ENCODE peak calls at places on chromosomes 11 and 22, in nine cellular contexts. J is A549, X is GM12878, W is endothelial cell of umbilical vein, P is HCT116, E is H1, K is SK-N-SH, S is HepG2, Y is K562. B is an unnamed sample.

GRCh38 chr11:69003301-69003865 is 9.7 kb downstream of the MRGPRF start:
- DNase-seq in J (no peak), X (no peak), W (no peak), P (no peak), E (no peak), K (no peak), S (no peak), Y (no peak), B (no peak)

GRCh38 chr11:9037046-9037780 is 33.4 kb upstream of the NRIP3 start:
- DNase-seq in J (no peak), X (no peak), W (no peak), P (no peak), E (no peak), K (no peak), S (no peak), Y (no peak), B (no peak)

GRCh38 chr11:128776088-128776433 is 82.2 kb downstream of the FLI1 start:
- DNase-seq in J (no peak), X (no peak), W (no peak), P (no peak), E (no peak), K (no peak), S (no peak), Y (no peak), B (no peak)

GRCh38 chr11:77126861-77127673 is 979 bp upstream of the MYO7A start:
- DNase-seq in J (peak), X (no peak), W (peak), P (no peak), E (peak), K (peak), S (no peak), Y (peak), B (peak)

GRCh38 chr11:44140805-44141204 is 45.3 kb downstream of the EXT2 start:
- DNase-seq in J (no peak), X (no peak), W (no peak), P (no peak), E (no peak), K (no peak), S (no peak), Y (no peak), B (no peak)

GRCh38 chr11:95296165-95296564 is 65.2 kb upstream of the SESN3 start:
- DNase-seq in J (no peak), X (no peak), W (no peak), P (no peak), E (no peak), K (peak), S (no peak), Y (no peak), B (peak)

GRCh38 chr11:72762641-72763304 is 10.6 kb upstream of the ARAP1 start:
- DNase-seq in J (no peak), X (no peak), W (no peak), P (no peak), E (no peak), K (no peak), S (no peak), Y (no peak), B (no peak)

GRCh38 chr11:44982496-44983062 is 31.9 kb upstream of the TP53I11 start:
- DNase-seq in J (no peak), X (no peak), W (no peak), P (no peak), E (no peak), K (no peak), S (no peak), Y (no peak), B (no peak)

GRCh38 chr11:72975778-72976520 is 161.7 kb downstream of the ATG16L2 start:
- DNase-seq in J (no peak), X (no peak), W (no peak), P (no peak), E (no peak), K (no peak), S (peak), Y (no peak), B (peak)

GRCh38 chr11:33266418-33267215 is 9.4 kb downstream of the HIPK3 start:
- DNase-seq in J (no peak), X (no peak), W (no peak), P (no peak), E (no peak), K (no peak), S (peak), Y (no peak), B (peak)

GRCh38 chr11:12158926-12159325 is 48.5 kb downstream of the MICAL2 start:
- DNase-seq in J (no peak), X (no peak), W (no peak), P (no peak), E (no peak), K (no peak), S (no peak), Y (peak), B (no peak)

GRCh38 chr11:12160231-12160630 is 49.8 kb downstream of the MICAL2 start:
- DNase-seq in J (no peak), X (no peak), W (no peak), P (no peak), E (no peak), K (no peak), S (no peak), Y (no peak), B (no peak)

GRCh38 chr11:12161137-12161536 is 50.7 kb downstream of the MICAL2 start:
- DNase-seq in J (no peak), X (no peak), W (no peak), P (no peak), E (no peak), K (no peak), S (no peak), Y (no peak), B (no peak)

GRCh38 chr11:12160680-12161079 is 50.3 kb downstream of the MICAL2 start:
- DNase-seq in J (no peak), X (no peak), W (no peak), P (no peak), E (no peak), K (no peak), S (no peak), Y (no peak), B (no peak)

DNA sequence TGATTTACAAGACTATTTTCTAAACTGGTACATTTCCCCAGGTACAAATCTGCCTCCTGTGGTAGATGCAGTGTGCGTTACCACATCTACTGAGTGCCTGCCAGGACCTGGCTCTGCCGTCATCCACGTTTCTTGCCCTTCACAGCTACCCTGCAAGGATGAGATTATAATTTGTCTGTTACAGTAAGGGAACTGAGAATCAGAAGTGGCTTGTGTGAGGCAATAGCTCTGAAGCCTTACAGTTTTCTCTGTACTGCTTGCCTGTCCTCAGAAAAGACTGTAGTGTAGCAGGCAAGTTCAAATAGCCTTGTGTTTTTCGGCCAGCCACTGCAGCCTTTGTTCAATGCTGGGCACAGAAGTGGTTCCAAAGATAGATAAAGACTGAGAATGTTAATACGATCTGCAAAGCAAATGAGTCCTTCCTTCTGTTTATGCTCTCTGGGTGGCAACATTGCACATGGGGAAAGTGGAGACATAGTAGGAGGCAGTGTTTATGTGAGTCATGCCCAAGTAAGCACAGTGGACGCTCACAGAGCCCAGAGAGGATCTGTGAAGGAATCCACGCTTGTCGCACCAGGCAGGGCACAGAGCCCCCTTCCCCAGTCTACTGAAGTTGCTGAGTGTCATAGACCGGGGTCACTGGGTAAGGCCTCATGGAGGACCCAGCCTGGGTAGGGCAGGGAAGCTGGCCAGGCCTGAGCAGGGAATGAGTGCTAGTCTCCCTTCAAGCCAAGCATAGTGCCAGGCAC is 49.1 kb downstream of the MICAL2 start:
- DNase-seq in J (peak), X (no peak), W (peak), P (no peak), E (no peak), K (no peak), S (no peak), Y (no peak), B (peak)
- H3K4me3 ChIP-seq in J (no peak), X (no peak), W (no peak), P (no peak), E (no peak), K (no peak), S (no peak), Y (no peak), B (no peak)

DNA sequence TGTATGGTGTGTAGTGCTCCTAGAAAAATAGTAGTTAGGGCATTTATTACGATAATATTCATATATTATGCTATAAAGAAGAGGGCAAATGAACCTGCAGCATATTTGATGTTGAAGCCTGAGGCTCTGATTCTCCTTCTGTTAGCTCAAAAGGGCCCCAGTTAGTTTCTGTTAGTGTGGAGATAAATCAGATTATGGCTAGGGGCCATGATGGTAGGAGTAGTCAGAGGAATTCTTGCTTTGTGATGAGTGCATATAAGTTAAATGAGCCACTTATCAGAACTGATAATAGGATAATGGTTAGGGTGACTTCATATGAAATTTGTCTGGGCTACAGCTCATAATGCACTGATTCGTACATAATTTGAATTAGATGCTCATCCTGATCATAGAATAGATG is 298.4 kb downstream of the DYNC2H1 start:
- DNase-seq in J (no peak), X (no peak), W (no peak), P (no peak), E (no peak), K (no peak), S (no peak), Y (no peak), B (no peak)
- TF ChIP-seq MAX in J (no peak), X (no peak), W (no peak), P (no peak), E (no peak), K (no peak), S (no peak), Y (no peak), B (no peak)

DNA sequence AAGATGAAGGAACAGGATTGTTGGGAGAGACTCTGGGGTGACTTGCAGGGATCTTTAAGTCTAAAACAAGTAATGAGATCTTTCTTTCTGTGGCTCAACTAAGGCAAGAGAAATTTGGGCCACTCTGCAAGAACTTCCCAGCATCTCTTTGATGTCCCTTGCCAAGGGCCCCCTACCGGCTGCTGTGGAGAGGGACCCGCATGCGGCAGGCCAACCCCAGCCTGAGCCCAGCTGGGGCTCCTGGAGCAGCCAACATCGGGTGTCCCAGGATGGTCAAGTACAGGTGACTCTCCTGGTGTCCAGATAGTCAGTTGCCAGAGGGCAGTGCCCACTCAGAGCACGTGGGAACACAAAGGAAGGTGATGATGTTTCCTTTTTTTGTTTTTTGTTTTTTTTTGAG is 363.2 kb downstream of the TBC1D22A start:
- DNase-seq in J (peak), X (no peak), W (no peak), P (peak), E (no peak), K (no peak), S (no peak), Y (peak), B (no peak)
- TF ChIP-seq CTCF in J (peak), X (no peak), W (peak), P (peak), E (no peak), K (no peak), S (peak), Y (peak), B (no peak)

GRCh38 chr22:37609240-37610152 is 862 bp downstream of the GGA1 start:
- DNase-seq in J (peak), X (no peak), W (no peak), P (no peak), E (no peak), K (peak), S (no peak), Y (peak), B (peak)

GRCh38 chr22:37607010-37607911 is 1.4 kb upstream of the GGA1 start:
- DNase-seq in J (peak), X (peak), W (peak), P (peak), E (peak), K (peak), S (peak), Y (peak), B (peak)

GRCh38 chr22:37610480-37611148 is 2.0 kb downstream of the GGA1 start:
- DNase-seq in J (no peak), X (no peak), W (no peak), P (no peak), E (no peak), K (no peak), S (no peak), Y (no peak), B (peak)

GRCh38 chr22:37608477-37609239 is at the start of gene GGA1:
- DNase-seq in J (peak), X (no peak), W (peak), P (peak), E (peak), K (peak), S (peak), Y (peak), B (peak)

GRCh38 chr22:37607912-37608476 is 640 bp upstream of the GGA1 start:
- DNase-seq in J (no peak), X (peak), W (no peak), P (no peak), E (no peak), K (peak), S (no peak), Y (no peak), B (no peak)
- H3K4me3 ChIP-seq in J (peak), X (peak), W (peak), P (peak), E (peak), K (peak), S (peak), Y (peak), B (peak)

GRCh38 chr11:131598305-131598704 is 227.9 kb downstream of the NTM start:
- DNase-seq in J (no peak), X (no peak), W (no peak), P (no peak), E (no peak), K (no peak), S (no peak), Y (no peak), B (no peak)
- TF ChIP-seq MAX in J (no peak), X (no peak), W (no peak), P (no peak), E (no peak), K (no peak), S (no peak), Y (no peak), B (no peak)

GRCh38 chr11:71106671-71107070 is 145.7 kb downstream of the SHANK2 start:
- DNase-seq in J (no peak), X (no peak), W (no peak), P (no peak), E (no peak), K (no peak), S (no peak), Y (no peak), B (no peak)
- TF ChIP-seq CTCF in J (no peak), X (no peak), W (no peak), P (no peak), E (no peak), K (no peak), S (no peak), Y (no peak), B (no peak)

DNA sequence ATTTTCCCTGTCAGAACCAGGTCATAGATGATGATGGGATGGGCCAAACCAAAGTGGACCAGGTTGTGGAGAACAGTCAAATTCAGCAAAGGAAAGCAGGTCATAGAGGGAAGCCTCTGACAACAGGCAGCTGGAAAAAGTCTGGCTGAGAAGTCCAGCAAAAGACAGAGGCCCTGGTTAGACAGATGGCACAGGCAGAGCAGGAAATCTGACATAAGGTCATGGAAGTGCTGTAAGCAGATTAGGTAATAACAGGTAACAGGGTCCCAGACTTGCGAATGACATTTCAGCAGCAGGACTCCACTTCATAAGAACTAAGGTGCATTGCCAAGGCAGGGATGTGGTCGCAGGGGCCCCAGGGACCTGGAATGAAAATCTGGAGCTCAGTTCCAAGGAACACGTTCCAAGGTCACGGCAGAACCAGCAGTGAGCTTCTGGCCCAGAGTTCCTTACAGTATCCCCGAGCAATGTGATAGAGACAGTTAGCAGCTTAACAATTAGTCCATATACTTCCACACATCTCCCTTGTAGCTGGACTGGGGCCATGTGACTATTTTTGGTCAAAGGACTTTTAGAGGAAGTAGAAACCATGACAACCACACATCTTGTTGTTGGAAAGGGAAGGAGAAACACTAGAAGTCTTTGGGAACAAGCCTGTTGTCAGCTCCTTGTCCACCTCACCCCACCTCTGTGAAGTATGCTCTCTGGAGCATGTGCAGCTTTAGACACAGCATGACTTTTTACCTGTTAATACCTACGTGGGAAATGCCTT is 75.4 kb downstream of the ME3 start:
- DNase-seq in J (no peak), X (no peak), W (peak), P (no peak), E (no peak), K (no peak), S (no peak), Y (no peak), B (no peak)
- H3K4me3 ChIP-seq in J (no peak), X (no peak), W (no peak), P (no peak), E (no peak), K (no peak), S (no peak), Y (no peak), B (no peak)